ENCODE peak calls at places on chromosomes 3 and 15, in six cellular contexts. One of them, this sample, is unnamed.

GRCh38 chr3:25007974-25008658 is 419.9 kb upstream of the RARB start:
- DNase-seq in T-helper 9 cell: no peak
- DNase-seq in tibial artery: no peak
- DNase-seq in amygdala: no peak
- DNase-seq in activated CD4-positive, alpha-beta T cell treated with anti-CD3 and anti-CD28 coated beads for 48 hours: no peak
- DNase-seq in globus pallidus: no peak
- DNase-seq in this sample: no peak

GRCh38 chr15:87354661-87355410 is 901.7 kb downstream of the NTRK3 start:
- DNase-seq in T-helper 9 cell: no peak
- DNase-seq in tibial artery: no peak
- DNase-seq in amygdala: no peak
- DNase-seq in activated CD4-positive, alpha-beta T cell treated with anti-CD3 and anti-CD28 coated beads for 48 hours: no peak
- DNase-seq in globus pallidus: no peak
- DNase-seq in this sample: no peak

GRCh38 chr3:37016903-37017302 is 23.6 kb downstream of the MLH1 start:
- DNase-seq in T-helper 9 cell: no peak
- DNase-seq in tibial artery: no peak
- DNase-seq in amygdala: no peak
- DNase-seq in activated CD4-positive, alpha-beta T cell treated with anti-CD3 and anti-CD28 coated beads for 48 hours: no peak
- DNase-seq in globus pallidus: no peak
- DNase-seq in this sample: no peak

GRCh38 chr15:43762824-43763223 is 13.9 kb downstream of the ELL3 start:
- DNase-seq in T-helper 9 cell: no peak
- DNase-seq in tibial artery: no peak
- DNase-seq in amygdala: no peak
- DNase-seq in activated CD4-positive, alpha-beta T cell treated with anti-CD3 and anti-CD28 coated beads for 48 hours: no peak
- DNase-seq in globus pallidus: no peak
- DNase-seq in this sample: no peak

GRCh38 chr3:106332135-106332534 is 463.3 kb upstream of the CBLB start:
- DNase-seq in T-helper 9 cell: no peak
- DNase-seq in tibial artery: no peak
- DNase-seq in amygdala: no peak
- DNase-seq in activated CD4-positive, alpha-beta T cell treated with anti-CD3 and anti-CD28 coated beads for 48 hours: no peak
- DNase-seq in globus pallidus: no peak
- DNase-seq in this sample: no peak

GRCh38 chr3:72155391-72156064 is 370.6 kb upstream of the PROK2 start:
- DNase-seq in T-helper 9 cell: no peak
- DNase-seq in tibial artery: peak; percentile 84
- DNase-seq in amygdala: no peak
- DNase-seq in activated CD4-positive, alpha-beta T cell treated with anti-CD3 and anti-CD28 coated beads for 48 hours: no peak
- DNase-seq in globus pallidus: peak; percentile 73
- DNase-seq in this sample: no peak

GRCh38 chr3:116129187-116129945 is 315.9 kb downstream of the LSAMP start:
- DNase-seq in T-helper 9 cell: no peak
- DNase-seq in tibial artery: no peak
- DNase-seq in amygdala: no peak
- DNase-seq in activated CD4-positive, alpha-beta T cell treated with anti-CD3 and anti-CD28 coated beads for 48 hours: no peak
- DNase-seq in globus pallidus: no peak
- DNase-seq in this sample: no peak

GRCh38 chr3:4562595-4562994 is 69.4 kb downstream of the ITPR1 start:
- DNase-seq in T-helper 9 cell: no peak
- DNase-seq in tibial artery: no peak
- DNase-seq in amygdala: no peak
- DNase-seq in activated CD4-positive, alpha-beta T cell treated with anti-CD3 and anti-CD28 coated beads for 48 hours: no peak
- DNase-seq in globus pallidus: no peak
- DNase-seq in this sample: no peak

GRCh38 chr3:71244153-71245051 is 339.1 kb downstream of the FOXP1 start:
- DNase-seq in T-helper 9 cell: no peak
- DNase-seq in tibial artery: peak; percentile 75
- DNase-seq in amygdala: no peak
- DNase-seq in activated CD4-positive, alpha-beta T cell treated with anti-CD3 and anti-CD28 coated beads for 48 hours: no peak
- DNase-seq in globus pallidus: no peak
- DNase-seq in this sample: no peak

GRCh38 chr3:126549861-126550487 is 8.8 kb downstream of the C3orf22 start:
- DNase-seq in T-helper 9 cell: no peak
- DNase-seq in tibial artery: no peak
- DNase-seq in amygdala: no peak
- DNase-seq in activated CD4-positive, alpha-beta T cell treated with anti-CD3 and anti-CD28 coated beads for 48 hours: no peak
- DNase-seq in globus pallidus: no peak
- DNase-seq in this sample: no peak

GRCh38 chr3:67947808-67948508 is 293.5 kb upstream of the SUCLG2 start:
- DNase-seq in T-helper 9 cell: peak; percentile 48
- DNase-seq in tibial artery: no peak
- DNase-seq in amygdala: no peak
- DNase-seq in activated CD4-positive, alpha-beta T cell treated with anti-CD3 and anti-CD28 coated beads for 48 hours: peak; percentile 58
- DNase-seq in globus pallidus: no peak
- DNase-seq in this sample: peak; percentile 81

GRCh38 chr3:143482106-143483088 is 362.8 kb downstream of the CHST2 start:
- DNase-seq in T-helper 9 cell: no peak
- DNase-seq in tibial artery: no peak
- DNase-seq in amygdala: no peak
- DNase-seq in activated CD4-positive, alpha-beta T cell treated with anti-CD3 and anti-CD28 coated beads for 48 hours: no peak
- DNase-seq in globus pallidus: no peak
- DNase-seq in this sample: no peak

GRCh38 chr3:38590521-38590920 is 59.0 kb downstream of the SCN5A start:
- DNase-seq in T-helper 9 cell: no peak
- DNase-seq in tibial artery: no peak
- DNase-seq in amygdala: no peak
- DNase-seq in activated CD4-positive, alpha-beta T cell treated with anti-CD3 and anti-CD28 coated beads for 48 hours: no peak
- DNase-seq in globus pallidus: no peak
- DNase-seq in this sample: no peak

GRCh38 chr3:175941352-175941751 is 1082.2 kb downstream of the NAALADL2 start:
- DNase-seq in T-helper 9 cell: no peak
- DNase-seq in tibial artery: no peak
- DNase-seq in amygdala: no peak
- DNase-seq in activated CD4-positive, alpha-beta T cell treated with anti-CD3 and anti-CD28 coated beads for 48 hours: peak; percentile 8
- DNase-seq in globus pallidus: peak; percentile 37
- DNase-seq in this sample: no peak

GRCh38 chr3:86949850-86950249 is 41.1 kb downstream of the VGLL3 start:
- DNase-seq in T-helper 9 cell: no peak
- DNase-seq in tibial artery: no peak
- DNase-seq in amygdala: no peak
- DNase-seq in activated CD4-positive, alpha-beta T cell treated with anti-CD3 and anti-CD28 coated beads for 48 hours: no peak
- DNase-seq in globus pallidus: no peak
- DNase-seq in this sample: no peak

GRCh38 chr3:178389258-178389657 is 147.0 kb upstream of the KCNMB2 start:
- DNase-seq in T-helper 9 cell: no peak
- DNase-seq in tibial artery: no peak
- DNase-seq in amygdala: no peak
- DNase-seq in activated CD4-positive, alpha-beta T cell treated with anti-CD3 and anti-CD28 coated beads for 48 hours: no peak
- DNase-seq in globus pallidus: no peak
- DNase-seq in this sample: no peak

GRCh38 chr15:31267161-31268107 is 59.2 kb upstream of the KLF13 start:
- DNase-seq in T-helper 9 cell: no peak
- DNase-seq in tibial artery: peak; percentile 8
- DNase-seq in amygdala: no peak
- DNase-seq in activated CD4-positive, alpha-beta T cell treated with anti-CD3 and anti-CD28 coated beads for 48 hours: no peak
- DNase-seq in globus pallidus: no peak
- DNase-seq in this sample: no peak

GRCh38 chr15:37818152-37818677 is 116.2 kb upstream of the TMCO5A start:
- DNase-seq in T-helper 9 cell: no peak
- DNase-seq in tibial artery: no peak
- DNase-seq in amygdala: no peak
- DNase-seq in activated CD4-positive, alpha-beta T cell treated with anti-CD3 and anti-CD28 coated beads for 48 hours: no peak
- DNase-seq in globus pallidus: no peak
- DNase-seq in this sample: no peak

GRCh38 chr3:10561942-10562565 is 56.7 kb upstream of the ATP2B2 start:
- DNase-seq in T-helper 9 cell: no peak
- DNase-seq in tibial artery: no peak
- DNase-seq in amygdala: no peak
- DNase-seq in activated CD4-positive, alpha-beta T cell treated with anti-CD3 and anti-CD28 coated beads for 48 hours: peak; percentile 26
- DNase-seq in globus pallidus: no peak
- DNase-seq in this sample: no peak

GRCh38 chr3:156749244-156749643 is 74.9 kb downstream of the TIPARP start:
- DNase-seq in T-helper 9 cell: no peak
- DNase-seq in tibial artery: no peak
- DNase-seq in amygdala: no peak
- DNase-seq in activated CD4-positive, alpha-beta T cell treated with anti-CD3 and anti-CD28 coated beads for 48 hours: no peak
- DNase-seq in globus pallidus: no peak
- DNase-seq in this sample: no peak

This sample was measured in CD4-positive, CD25-positive, alpha-beta regulatory T cell.